ENCODE peak calls at places on chromosomes 12 and 14, in eight cellular contexts. G, A, K, Q, D, C, L and R are unnamed samples.

GRCh38 chr12:14999421-15000047 is 26.7 kb downstream of the PDE6H start:
- DNase-seq in G (no peak), A (no peak), K (peak), Q (no peak), D (no peak), C (no peak), L (no peak), R (no peak)

GRCh38 chr14:99177046-99177655 is 94.8 kb downstream of the BCL11B start:
- DNase-seq in G (no peak), A (no peak), K (no peak), Q (no peak), D (no peak), C (peak), L (no peak), R (no peak)

GRCh38 chr14:69459122-69459521 is 25.4 kb upstream of the PLEKHD1 start:
- DNase-seq in G (no peak), A (no peak), K (no peak), Q (no peak), D (no peak), C (peak), L (no peak), R (no peak)

GRCh38 chr12:85310456-85311076 is 30.5 kb downstream of the ALX1 start:
- DNase-seq in G (no peak), A (no peak), K (no peak), Q (no peak), D (no peak), C (no peak), L (peak), R (no peak)

GRCh38 chr14:33791971-33792370 is 158.9 kb downstream of the EGLN3 start:
- DNase-seq in G (no peak), A (no peak), K (no peak), Q (no peak), D (no peak), C (no peak), L (no peak), R (no peak)

GRCh38 chr14:106518054-106518943 is 991.9 kb downstream of the TMEM121 start:
- DNase-seq in G (no peak), A (no peak), K (peak), Q (no peak), D (no peak), C (no peak), L (no peak), R (no peak)

GRCh38 chr14:31880935-31881334 is 196.2 kb upstream of the ARHGAP5 start:
- DNase-seq in G (peak), A (no peak), K (no peak), Q (no peak), D (no peak), C (no peak), L (peak), R (peak)

GRCh38 chr12:67989184-67989965 is at the start of gene IFNG-AS1:
- DNase-seq in G (no peak), A (no peak), K (no peak), Q (no peak), D (no peak), C (no peak), L (no peak), R (no peak)

GRCh38 chr12:132222096-132222807 is 78.0 kb downstream of the NOC4L start:
- DNase-seq in G (no peak), A (peak), K (no peak), Q (no peak), D (no peak), C (no peak), L (peak), R (peak)

GRCh38 chr12:109877504-109878246 is 2.7 kb downstream of the GLTP start:
- DNase-seq in G (no peak), A (no peak), K (no peak), Q (no peak), D (no peak), C (no peak), L (no peak), R (peak)

GRCh38 chr12:96334502-96334901 is 65.7 kb downstream of the CDK17 start:
- DNase-seq in G (no peak), A (no peak), K (no peak), Q (no peak), D (no peak), C (no peak), L (no peak), R (no peak)

GRCh38 chr14:76293923-76294322 is 82.0 kb upstream of the ESRRB start:
- DNase-seq in G (no peak), A (no peak), K (peak), Q (no peak), D (no peak), C (no peak), L (no peak), R (no peak)

GRCh38 chr12:47033797-47034555 is 45.4 kb upstream of the PCED1B start:
- DNase-seq in G (no peak), A (no peak), K (no peak), Q (no peak), D (no peak), C (no peak), L (peak), R (peak)

GRCh38 chr14:71113376-71113775 is 206.1 kb downstream of the PCNX1 start:
- DNase-seq in G (peak), A (no peak), K (no peak), Q (no peak), D (no peak), C (no peak), L (peak), R (no peak)

GRCh38 chr12:101256271-101256670 is 23.6 kb upstream of the UTP20 start:
- DNase-seq in G (no peak), A (no peak), K (no peak), Q (no peak), D (no peak), C (no peak), L (no peak), R (no peak)

GRCh38 chr12:78002878-78003277 is 172.2 kb downstream of the NAV3 start:
- DNase-seq in G (no peak), A (no peak), K (no peak), Q (no peak), D (no peak), C (no peak), L (peak), R (no peak)

GRCh38 chr12:22740656-22741350 is 115.8 kb downstream of the ETNK1 start:
- DNase-seq in G (no peak), A (no peak), K (no peak), Q (no peak), D (no peak), C (no peak), L (no peak), R (no peak)

GRCh38 chr14:74898694-74899093 is 17.0 kb downstream of the DLST start:
- DNase-seq in G (no peak), A (no peak), K (no peak), Q (no peak), D (no peak), C (no peak), L (no peak), R (no peak)

GRCh38 chr12:92927436-92928116 is 1.5 kb downstream of the EEA1 start:
- DNase-seq in G (no peak), A (no peak), K (no peak), Q (no peak), D (no peak), C (peak), L (peak), R (no peak)

GRCh38 chr14:37253905-37254304 is 56.2 kb downstream of the MIPOL1 start:
- DNase-seq in G (peak), A (peak), K (no peak), Q (no peak), D (no peak), C (no peak), L (peak), R (no peak)

GRCh38 chr12:95970905-95971304 is 25.2 kb downstream of the HAL start:
- DNase-seq in G (no peak), A (no peak), K (no peak), Q (no peak), D (no peak), C (peak), L (no peak), R (peak)

GRCh38 chr12:130878193-130879185 is 6.6 kb downstream of the RAN start:
- DNase-seq in G (no peak), A (no peak), K (no peak), Q (no peak), D (no peak), C (peak), L (no peak), R (peak)

GRCh38 chr14:92650581-92651105 is 97.8 kb downstream of the LGMN start:
- DNase-seq in G (no peak), A (no peak), K (no peak), Q (no peak), D (no peak), C (no peak), L (no peak), R (no peak)

GRCh38 chr12:3973269-3973884 is 100.2 kb upstream of the PARP11 start:
- DNase-seq in G (no peak), A (no peak), K (no peak), Q (no peak), D (no peak), C (no peak), L (no peak), R (no peak)